ENCODE peak calls at places on chromosomes 12 and 14, in six cellular contexts. D, N, T, U, Z and I are unnamed samples. For H3K9me3 and H3K36me3, the result is how much of the 10 kb centered on the place peaks cover.

GRCh38 chr12:111211910-111212757 is 156.8 kb downstream of the PHETA1 start:
- DNase-seq in U (no peak), N (peak), Z (no peak), D (peak), T (peak), I (no peak)

GRCh38 chr12:116528067-116528466 is 31.1 kb upstream of the MAP1LC3B2 start:
- DNase-seq in T (no peak), Z (no peak), N (no peak), U (no peak), D (peak), I (no peak)

GRCh38 chr12:113479578-113480335 is 8.1 kb upstream of the LHX5 start:
- DNase-seq in T (peak), N (peak), Z (no peak), U (peak), D (no peak), I (peak)

GRCh38 chr14:63707216-63707615 is 20.6 kb downstream of the SGPP1 start:
- DNase-seq in Z (no peak), T (no peak), D (no peak), N (no peak), U (no peak), I (no peak)

GRCh38 chr14:74244115-74244514 is 4.9 kb downstream of the VSX2 start:
- DNase-seq in Z (no peak), U (no peak), T (no peak), N (no peak), D (no peak), I (no peak)

GRCh38 chr12:53972722-53973092 is 219 bp upstream of the HOXC11 start:
- DNase-seq in U (no peak), T (no peak), Z (no peak), N (no peak), D (no peak), I (no peak)

GRCh38 chr14:100755649-100756048 is 29.0 kb downstream of the DLK1 start:
- DNase-seq in Z (no peak), D (peak), T (peak), U (no peak), N (no peak), I (no peak)

GRCh38 chr12:122963928-122964240 is 2.4 kb downstream of the ABCB9 start:
- DNase-seq in Z (no peak), N (no peak), T (no peak), U (peak), D (no peak), I (peak)

GRCh38 chr12:119841433-119842210 is 35.5 kb downstream of the CIT start:
- DNase-seq in D (no peak), T (no peak), U (no peak), Z (no peak), N (no peak), I (no peak)

GRCh38 chr14:32588448-32589320 is 259.6 kb downstream of the AKAP6 start:
- DNase-seq in Z (no peak), N (peak), U (no peak), T (peak), D (peak), I (no peak)

GRCh38 chr14:100879782-100880181 is 23.7 kb downstream of the RTL1 start:
- DNase-seq in U (peak), T (no peak), N (no peak), D (no peak), Z (no peak), I (no peak)

GRCh38 chr12:116196752-116197718 is 80.5 kb downstream of the MED13L start:
- DNase-seq in Z (no peak), T (peak), N (no peak), U (no peak), D (no peak), I (no peak)

GRCh38 chr12:111318450-111318849 is 50.4 kb downstream of the PHETA1 start:
- DNase-seq in Z (no peak), U (no peak), N (no peak), T (no peak), D (no peak), I (no peak)

GRCh38 chr12:2285462-2285861 is 232.7 kb downstream of the CACNA1C start:
- DNase-seq in N (no peak), Z (no peak), U (no peak), D (no peak), T (no peak), I (no peak)

GRCh38 chr12:29428630-29429029 is 47.7 kb upstream of the ERGIC2 start:
- DNase-seq in N (no peak), Z (no peak), T (peak), D (peak), U (no peak), I (no peak)

GRCh38 chr12:56988207-56988739 is 18.1 kb downstream of the ZBTB39 start:
- DNase-seq in U (peak), N (no peak), T (peak), D (no peak), Z (peak), I (no peak)

GRCh38 chr12:48999371-49000131 is at the start of gene DDN:
- DNase-seq in N (no peak), U (peak), Z (no peak), D (peak), T (peak), I (no peak)

GRCh38 chr12:61554268-61555008 is 705.8 kb upstream of the USP15 start:
- DNase-seq in N (no peak), Z (no peak), D (peak), T (no peak), U (no peak), I (no peak)

GRCh38 chr14:70655110-70655826 is 13.6 kb downstream of the TTC9 start:
- DNase-seq in N (no peak), D (no peak), T (no peak), Z (no peak), U (no peak), I (no peak)

GRCh38 chr14:99188721-99189120 is 83.3 kb downstream of the BCL11B start:
- DNase-seq in Z (no peak), N (no peak), U (no peak), D (no peak), T (no peak), I (no peak)

GRCh38 chr12:88325828-88326214 is 183.7 kb downstream of the TMTC3 start:
- DNase-seq in T (no peak), N (no peak), Z (no peak), D (peak), U (no peak), I (peak)

GRCh38 chr12:57215668-57216013 is 953 bp upstream of the NXPH4 start:
- DNase-seq in D (peak), Z (no peak), N (no peak), U (no peak), T (no peak), I (peak)

GRCh38 chr12:4961311-4961710 is 51.6 kb downstream of the KCNA1 start:
- DNase-seq in D (no peak), T (no peak), U (no peak), Z (no peak), N (no peak), I (no peak)

GRCh38 chr12:100643246-100643645 is 69.8 kb downstream of the GAS2L3 start:
- DNase-seq in T (no peak), Z (no peak), U (no peak), D (peak), N (no peak), I (no peak)

GRCh38 chr12:108939594-108939993 is 59.7 kb downstream of the DAO start:
- DNase-seq in U (no peak), Z (no peak), T (peak), N (peak), D (peak), I (no peak)

GRCh38 chr12:105100998-105101397 is 6.5 kb upstream of the WASHC4 start:
- DNase-seq in Z (no peak), T (no peak), U (no peak), D (peak), N (no peak), I (no peak)

GRCh38 chr14:26200675-26201074 is 397.2 kb downstream of the NOVA1 start:
- DNase-seq in U (no peak), D (peak), Z (no peak), N (no peak), T (no peak), I (no peak)

GRCh38 chr14:26204362-26204953 is 393.4 kb downstream of the NOVA1 start:
- DNase-seq in D (no peak), T (no peak), U (no peak), N (peak), Z (no peak), I (no peak)

GRCh38 chr14:26206640-26207039 is 391.2 kb downstream of the NOVA1 start:
- DNase-seq in Z (no peak), N (no peak), D (peak), T (no peak), U (no peak), I (no peak)

GRCh38 chr14:26199599-26200370 is 398.0 kb downstream of the NOVA1 start:
- DNase-seq in Z (no peak), U (no peak), D (peak), N (peak), T (no peak), I (no peak)

DNA sequence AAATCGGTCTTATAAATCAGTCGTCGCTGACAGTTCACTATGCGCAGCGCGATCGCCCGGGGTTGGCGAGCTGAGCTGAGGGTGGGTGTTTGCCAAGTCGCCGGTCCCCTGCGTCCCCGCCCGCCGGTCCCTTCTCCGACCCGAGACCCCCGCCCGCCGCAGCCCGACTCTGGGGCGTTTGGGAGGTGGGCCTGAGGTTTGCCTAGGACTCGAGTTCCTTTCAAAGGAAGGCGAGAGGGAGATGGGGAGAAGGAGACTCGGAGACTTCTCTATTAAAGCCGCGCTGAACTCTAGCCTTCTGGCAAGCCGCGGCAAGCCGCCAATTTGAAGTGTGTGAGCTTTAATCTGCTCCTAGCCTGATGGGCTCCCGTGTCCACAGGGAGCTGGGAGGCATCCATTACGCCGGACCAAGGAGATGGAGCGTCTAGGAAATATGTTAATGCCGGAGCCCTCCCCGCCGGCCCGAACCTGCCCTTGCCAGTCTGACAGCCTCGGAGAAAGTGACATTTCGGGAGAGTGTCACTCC is 392.8 kb downstream of the NOVA1 start:
- DNase-seq in Z (no peak), T (no peak), D (no peak), N (peak), U (peak), I (peak)
- H3K4me3 ChIP-seq in Z (peak), T (no peak), D (no peak), N (no peak), U (peak), I (peak)

GRCh38 chr14:66224492-66225178 is 261.5 kb upstream of the CCDC196 start:
- DNase-seq in Z (no peak), D (no peak), N (no peak), T (no peak), U (no peak), I (no peak)
- H3K9me3 ChIP-seq in Z (under half), D (under half), N (under half), T (under half), U (under half), I (under half)

DNA sequence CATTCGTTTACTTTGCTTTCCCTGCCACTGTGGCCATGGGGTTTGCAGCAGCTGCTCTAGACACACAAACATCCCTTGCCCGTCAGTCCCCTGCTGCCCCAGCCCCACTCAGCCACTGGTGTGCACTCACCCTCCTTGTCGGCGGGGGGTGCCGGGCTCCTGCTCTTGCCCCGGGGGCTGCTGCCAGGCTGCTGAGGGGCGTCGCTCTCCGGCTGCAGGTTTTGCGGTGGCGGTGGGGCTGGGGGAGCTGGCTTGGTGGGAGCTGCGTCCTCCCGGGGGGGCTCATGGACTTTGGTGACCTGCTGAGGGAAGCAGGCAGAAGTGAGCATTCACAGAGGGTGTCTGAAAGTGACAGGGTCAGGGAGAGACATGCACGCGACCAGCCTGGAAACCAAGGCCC is 67.1 kb downstream of the RFLNA start:
- DNase-seq in U (no peak), T (no peak), Z (no peak), N (no peak), D (no peak), I (no peak)
- H3K36me3 ChIP-seq in U (half or more), T (under half), Z (under half), N (under half), D (half or more), I (under half)

DNA sequence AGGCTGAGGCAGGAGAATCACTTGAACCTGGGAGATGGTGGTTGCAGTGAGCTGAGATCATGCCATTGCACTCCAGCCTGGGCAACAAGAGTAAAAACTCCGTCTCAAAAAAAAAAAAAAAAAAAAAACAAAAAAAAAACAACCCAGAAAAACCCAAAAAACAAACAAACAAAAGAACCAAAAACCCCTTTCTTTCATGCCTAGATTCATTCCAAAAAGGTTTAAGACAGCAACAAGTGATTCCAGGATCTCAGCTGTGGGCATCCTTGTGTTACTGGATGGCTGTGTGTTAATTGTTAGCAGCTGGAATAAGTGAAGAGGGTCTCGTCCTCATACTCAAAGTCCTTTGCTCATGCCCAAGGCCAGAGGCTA is 9.4 kb downstream of the GPRC5A start:
- DNase-seq in T (no peak), D (no peak), Z (no peak), U (no peak), N (no peak), I (no peak)
- H3K4me3 ChIP-seq in T (no peak), D (peak), Z (no peak), U (no peak), N (no peak), I (no peak)

GRCh38 chr12:131468206-131468605 is 242.7 kb upstream of the SFSWAP start:
- DNase-seq in U (no peak), N (no peak), T (no peak), D (no peak), Z (peak), I (no peak)
- H3K9me3 ChIP-seq in U (under half), N (under half), T (under half), D (under half), Z (under half), I (under half)

GRCh38 chr14:28681681-28682080 is 84.9 kb upstream of the FOXG1 start:
- DNase-seq in Z (no peak), U (no peak), T (no peak), N (no peak), D (peak), I (no peak)
- H3K36me3 ChIP-seq in Z (under half), U (under half), T (under half), N (under half), D (under half), I (under half)